ENCODE peak calls at places on chromosome 6, in nine cellular contexts. R, F, J, E, M, S, I, V and N are unnamed samples.

GRCh38 chr6:30163918-30164654 is 740 bp downstream of the TRIM15 start:
- DNase-seq in R (no peak), F (no peak), J (no peak), E (no peak), M (no peak), S (no peak), I (no peak), V (no peak), N (no peak)

GRCh38 chr6:1321715-1322114 is 9.8 kb downstream of the FOXQ1 start:
- DNase-seq in R (no peak), F (peak), J (no peak), E (no peak), M (no peak), S (no peak), I (peak), V (no peak), N (no peak)

GRCh38 chr6:109165392-109165964 is 70.2 kb downstream of the CEP57L1 start:
- DNase-seq in R (no peak), F (peak), J (no peak), E (peak), M (no peak), S (no peak), I (peak), V (no peak), N (no peak)

GRCh38 chr6:7974932-7975763 is 64.6 kb upstream of the TXNDC5 start:
- DNase-seq in R (peak), F (peak), J (peak), E (peak), M (peak), S (peak), I (peak), V (no peak), N (no peak)

GRCh38 chr6:150631283-150631981 is 31.7 kb downstream of the PLEKHG1 start:
- DNase-seq in R (no peak), F (no peak), J (no peak), E (no peak), M (no peak), S (no peak), I (no peak), V (no peak), N (no peak)

GRCh38 chr6:34657307-34657978 is 39.1 kb downstream of the ILRUN start:
- DNase-seq in R (no peak), F (peak), J (peak), E (peak), M (peak), S (no peak), I (peak), V (no peak), N (peak)

GRCh38 chr6:21208114-21208795 is 385.3 kb upstream of the SOX4 start:
- DNase-seq in R (no peak), F (no peak), J (no peak), E (no peak), M (no peak), S (no peak), I (no peak), V (no peak), N (no peak)

GRCh38 chr6:77245026-77245425 is 218.3 kb downstream of the HTR1B start:
- DNase-seq in R (no peak), F (peak), J (no peak), E (no peak), M (no peak), S (no peak), I (no peak), V (no peak), N (no peak)

GRCh38 chr6:130900913-130901312 is 73.7 kb downstream of the SMLR1 start:
- DNase-seq in R (no peak), F (peak), J (no peak), E (peak), M (no peak), S (peak), I (peak), V (no peak), N (no peak)

GRCh38 chr6:5105146-5105545 is 20.0 kb downstream of the PPP1R3G start:
- DNase-seq in R (no peak), F (no peak), J (no peak), E (no peak), M (no peak), S (no peak), I (no peak), V (no peak), N (no peak)

GRCh38 chr6:4351857-4352669 is 216.7 kb upstream of the ECI2 start:
- DNase-seq in R (no peak), F (peak), J (no peak), E (peak), M (peak), S (peak), I (peak), V (no peak), N (no peak)

GRCh38 chr6:2632368-2632767 is 118.4 kb downstream of the MYLK4 start:
- DNase-seq in R (no peak), F (peak), J (no peak), E (no peak), M (no peak), S (peak), I (peak), V (no peak), N (no peak)